ENCODE peak calls at places on chromosome 20, in seven cellular contexts. E is brain microvascular endothelial cell, N is mammary epithelial cell, L is H4, C is neural progenitor cell, I is progenitor cell of endocrine pancreas, A is amniotic stem cell. M is an unnamed sample.
A peak's percentile ranks its signal among the peaks of the same experiment; 100 is the strongest.

GRCh38 chr20:49779972-49780371 is 32.7 kb upstream of the SLC9A8 start:
- DNase-seq in E (no peak), N (no peak), L (no peak), C (no peak), I (no peak), A (no peak), M (no peak)

GRCh38 chr20:21338291-21338690 is 35.2 kb downstream of the XRN2 start:
- DNase-seq in E (no peak), N (no peak), L (no peak), C (no peak), I (no peak), A (no peak), M (no peak)

GRCh38 chr20:6142348-6142993 is 19.6 kb upstream of the FERMT1 start:
- DNase-seq in E (peak; percentile 59), N (peak; percentile 36), L (peak; percentile 28), C (peak; percentile 66), I (peak; percentile 31), A (peak; percentile 20), M (peak; percentile 89)

GRCh38 chr20:38337561-38338140 is 8.6 kb upstream of the LBP start:
- DNase-seq in E (peak; percentile 10), N (peak; percentile 14), L (peak; percentile 34), C (peak; percentile 89), I (peak; percentile 19), A (no peak), M (peak; percentile 52)

GRCh38 chr20:62667530-62668440 is 25.5 kb downstream of the SLCO4A1 start:
- DNase-seq in E (no peak), N (no peak), L (no peak), C (no peak), I (no peak), A (no peak), M (no peak)

GRCh38 chr20:57595041-57596030 is 24.9 kb downstream of the ZBP1 start:
- DNase-seq in E (no peak), N (no peak), L (no peak), C (no peak), I (no peak), A (no peak), M (no peak)

GRCh38 chr20:15674253-15675145 is 898.7 kb downstream of the KIF16B start:
- DNase-seq in E (no peak), N (no peak), L (no peak), C (no peak), I (no peak), A (no peak), M (no peak)

GRCh38 chr20:3686867-3687321 is 5.1 kb upstream of the ADAM33 start:
- DNase-seq in E (peak; percentile 56), N (peak; percentile 51), L (peak; percentile 89), C (no peak), I (no peak), A (peak; percentile 69), M (peak; percentile 72)